ENCODE peak calls at places on chromosomes 4 and X, in eight cellular contexts. J, A, E, N, Y, L, W and X are unnamed samples.

GRCh38 chr4:84158670-84159069 is 340.4 kb downstream of the NKX6-1 start:
- DNase-seq in A (no peak), Y (no peak), J (no peak), L (no peak), W (no peak), E (no peak), N (no peak), X (no peak)

GRCh38 chr4:104571341-104571740 is 76.6 kb upstream of the CXXC4 start:
- DNase-seq in N (no peak), Y (peak; percentile 22), L (no peak), J (no peak), E (no peak), W (no peak), A (no peak), X (no peak)

GRCh38 chrX:1391370-1391706 is 575 bp downstream of the SLC25A6 start:
- DNase-seq in J (no peak), W (no peak), L (no peak), E (no peak), Y (peak; percentile 76), N (no peak), A (peak; percentile 53), X (peak; percentile 93)

GRCh38 chr4:24657768-24658617 is 73.6 kb upstream of the DHX15 start:
- DNase-seq in L (peak; percentile 74), E (peak; percentile 52), W (peak; percentile 95), N (peak; percentile 57), Y (peak; percentile 94), J (peak; percentile 85), A (no peak), X (no peak)

GRCh38 chr4:168291242-168291641 is 27.3 kb downstream of the DDX60 start:
- DNase-seq in J (no peak), N (no peak), A (no peak), W (no peak), L (no peak), Y (no peak), E (no peak), X (no peak)

GRCh38 chrX:29952016-29952415 is 263.3 kb upstream of the MAGEB2 start:
- DNase-seq in E (peak; percentile 5), Y (no peak), W (peak; percentile 56), L (no peak), N (no peak), J (no peak), A (no peak), X (no peak)

GRCh38 chrX:71998836-71999509 is 88.3 kb downstream of the NHSL2 start:
- DNase-seq in E (no peak), W (peak; percentile 31), A (no peak), N (peak; percentile 37), L (no peak), Y (peak; percentile 63), J (no peak), X (peak; percentile 75)

GRCh38 chrX:15702488-15703371 is 35.3 kb upstream of the CA5B start:
- DNase-seq in J (no peak), A (no peak), Y (no peak), N (no peak), E (no peak), L (no peak), W (no peak), X (no peak)

GRCh38 chr4:95231713-95232112 is 317.1 kb downstream of the UNC5C start:
- DNase-seq in A (no peak), E (no peak), Y (no peak), N (no peak), J (no peak), W (no peak), L (peak; percentile 34), X (no peak)

GRCh38 chr4:21046121-21046520 is 345.9 kb downstream of the PACRGL start:
- DNase-seq in J (no peak), W (peak; percentile 2), N (peak; percentile 25), E (no peak), L (no peak), Y (no peak), A (no peak), X (no peak)

GRCh38 chrX:46634577-46634976 is 61.0 kb downstream of the CHST7 start:
- DNase-seq in Y (no peak), A (no peak), W (no peak), J (no peak), N (no peak), L (no peak), E (peak; percentile 5), X (no peak)

GRCh38 chrX:81890476-81890875 is 688.6 kb downstream of the SH3BGRL start:
- DNase-seq in L (no peak), A (no peak), J (no peak), E (no peak), Y (peak; percentile 5), N (no peak), W (no peak), X (no peak)

GRCh38 chrX:83916525-83916924 is 55.6 kb downstream of the CYLC1 start:
- DNase-seq in E (peak; percentile 11), A (no peak), J (no peak), L (peak; percentile 8), W (no peak), Y (peak; percentile 55), N (peak; percentile 7), X (no peak)

GRCh38 chrX:34813618-34814017 is 129.0 kb upstream of the FAM47B start:
- DNase-seq in Y (peak; percentile 51), A (no peak), W (no peak), N (no peak), L (no peak), E (peak; percentile 70), J (no peak), X (no peak)

GRCh38 chr4:27360651-27361347 is 500.2 kb downstream of the STIM2 start:
- DNase-seq in L (no peak), E (peak; percentile 4), N (peak; percentile 68), Y (peak; percentile 69), A (no peak), J (no peak), W (peak; percentile 46), X (no peak)

GRCh38 chr4:160811956-160812355 is 1351.8 kb downstream of the FSTL5 start:
- DNase-seq in L (no peak), E (no peak), J (no peak), A (no peak), N (no peak), Y (no peak), W (no peak), X (no peak)

GRCh38 chr4:25351777-25352421 is 25.2 kb upstream of the ANAPC4 start:
- DNase-seq in J (no peak), E (peak; percentile 72), L (no peak), Y (peak; percentile 57), A (no peak), W (peak; percentile 45), N (peak; percentile 60), X (no peak)

GRCh38 chr4:183989471-183989870 is 84.4 kb downstream of the STOX2 start:
- DNase-seq in J (no peak), Y (no peak), A (no peak), N (peak; percentile 84), L (no peak), W (peak; percentile 85), E (peak; percentile 83), X (no peak)

GRCh38 chrX:65720580-65720979 is 53.1 kb downstream of the MSN start:
- DNase-seq in E (no peak), W (no peak), A (no peak), J (no peak), N (no peak), Y (no peak), L (no peak), X (no peak)

GRCh38 chr4:75599647-75600046 is 30.7 kb downstream of the CDKL2 start:
- DNase-seq in J (no peak), L (no peak), A (no peak), W (no peak), Y (no peak), E (no peak), N (no peak), X (no peak)
- H3K27ac ChIP-seq in J (no peak overlapping the region), L (no peak overlapping the region), A (no peak overlapping the region), W (no peak overlapping the region), Y (no peak overlapping the region), E (no peak overlapping the region), N (no peak overlapping the region), X (no peak overlapping the region)

DNA sequence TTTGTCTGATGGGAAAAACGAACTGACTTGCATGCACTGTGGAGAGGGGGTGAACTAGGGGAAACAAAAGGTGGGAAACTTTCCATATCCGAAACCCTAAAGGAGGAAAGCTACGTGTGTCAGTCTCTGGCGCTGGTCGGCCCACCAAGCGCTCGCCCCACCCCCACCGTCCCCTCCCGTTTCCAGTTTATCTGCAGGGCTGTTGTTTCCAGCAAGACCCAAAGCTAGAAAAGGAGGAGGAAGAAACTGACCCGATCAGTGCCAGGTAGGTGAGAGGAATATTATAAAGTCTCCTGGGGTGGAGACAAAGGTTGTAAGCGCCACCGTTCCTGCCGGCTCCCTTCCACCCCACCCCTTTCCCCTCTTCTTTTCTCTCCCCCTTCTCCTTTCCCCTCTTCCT is 591 bp downstream of the TCEAL9 start:
- DNase-seq in L (peak; percentile 37), W (peak; percentile 28), J (no peak), N (no peak), Y (peak; percentile 7), E (no peak), A (no peak), X (no peak)
- H3K27ac ChIP-seq in L (peak overlapping the region; percentile 92), W (peak overlapping the region; percentile 97), J (peak overlapping the region; percentile 91), N (peak overlapping the region; percentile 88), Y (peak overlapping the region; percentile 20), E (peak overlapping the region; percentile 87), A (peak overlapping the region; percentile 89), X (peak overlapping the region; percentile 93)

GRCh38 chrX:9520211-9520590 is 55.3 kb downstream of the TBL1X start:
- DNase-seq in J (no peak), L (no peak), N (no peak), E (no peak), A (no peak), Y (no peak), W (no peak), X (no peak)

GRCh38 chrX:9519546-9520210 is 54.8 kb downstream of the TBL1X start:
- DNase-seq in L (no peak), E (no peak), A (no peak), Y (no peak), W (no peak), J (no peak), N (no peak), X (no peak)

GRCh38 chrX:9525511-9526248 is 60.8 kb downstream of the TBL1X start:
- DNase-seq in A (no peak), W (no peak), L (no peak), N (no peak), E (peak; percentile 21), Y (no peak), J (no peak), X (no peak)

GRCh38 chrX:9518896-9519295 is 54.0 kb downstream of the TBL1X start:
- DNase-seq in W (no peak), L (no peak), N (no peak), J (no peak), Y (no peak), A (no peak), E (no peak), X (no peak)

GRCh38 chrX:9522756-9523155 is 57.9 kb downstream of the TBL1X start:
- DNase-seq in Y (no peak), W (no peak), N (no peak), E (peak; percentile 52), A (no peak), L (no peak), J (no peak), X (no peak)
- H3K27ac ChIP-seq in Y (no peak overlapping the region), W (peak overlapping the region; percentile 82), N (no peak overlapping the region), E (no peak overlapping the region), A (no peak overlapping the region), L (no peak overlapping the region), J (no peak overlapping the region), X (no peak overlapping the region)

DNA sequence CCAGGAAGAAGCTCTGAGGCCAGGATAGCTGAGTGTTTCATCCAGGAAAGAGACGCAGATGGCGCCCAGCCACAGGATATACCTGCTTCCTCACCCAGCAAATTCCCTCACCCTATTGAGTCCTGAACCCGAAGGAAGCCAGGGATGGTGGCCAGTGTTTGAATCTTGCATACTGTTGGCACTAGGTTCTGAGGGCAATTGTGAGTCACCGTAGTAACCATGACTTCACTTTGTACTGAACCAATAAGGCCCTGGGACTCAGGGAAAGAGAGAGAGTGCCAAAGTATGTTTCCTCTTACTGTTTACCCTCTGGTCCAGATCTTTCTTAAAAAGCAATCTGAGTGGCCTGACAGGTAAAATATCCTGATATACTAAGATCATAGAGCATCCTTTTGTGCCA is 25.6 kb upstream of the SMIM10L2A start:
- DNase-seq in Y (peak; percentile 72), J (no peak), N (no peak), L (no peak), A (no peak), W (no peak), E (peak; percentile 3), X (no peak)
- H3K27ac ChIP-seq in Y (peak overlapping the region; percentile 57), J (no peak overlapping the region), N (no peak overlapping the region), L (no peak overlapping the region), A (no peak overlapping the region), W (no peak overlapping the region), E (no peak overlapping the region), X (no peak overlapping the region)